ENCODE peak calls at places on chromosomes 3 and 15, in four cellular contexts. O, U, B and A are unnamed samples.

GRCh38 chr3:102737353-102737752 is 302.5 kb downstream of the ZPLD1 start:
- DNase-seq in O (no peak), U (no peak), B (no peak), A (no peak)

GRCh38 chr3:140296796-140297352 is 361.9 kb downstream of the CLSTN2 start:
- DNase-seq in O (no peak), U (peak), B (no peak), A (no peak)

GRCh38 chr3:169809230-169809795 is 3.4 kb upstream of the LRRIQ4 start:
- DNase-seq in O (no peak), U (no peak), B (no peak), A (no peak)

GRCh38 chr15:61327019-61327631 is 98.0 kb upstream of the RORA start:
- DNase-seq in O (no peak), U (no peak), B (no peak), A (no peak)

GRCh38 chr3:124352143-124352528 is 360.2 kb upstream of the ROPN1 start:
- DNase-seq in O (no peak), U (no peak), B (no peak), A (no peak)

GRCh38 chr3:194632983-194633348 is 253 bp downstream of the TMEM44 start:
- DNase-seq in O (no peak), U (no peak), B (peak), A (no peak)

GRCh38 chr3:48460517-48460902 is 14.0 kb downstream of the ATRIP start:
- DNase-seq in O (no peak), U (no peak), B (no peak), A (no peak)

GRCh38 chr3:42080452-42080872 is 10.7 kb upstream of the TRAK1 start:
- DNase-seq in O (peak), U (peak), B (no peak), A (no peak)

GRCh38 chr3:37540786-37541185 is 320.9 kb upstream of the CTDSPL start:
- DNase-seq in O (no peak), U (no peak), B (no peak), A (no peak)

GRCh38 chr15:45442497-45443135 is 64.3 kb upstream of the GATM start:
- DNase-seq in O (no peak), U (no peak), B (no peak), A (no peak)
- TF ChIP-seq PHF8 in O (no peak), U (no peak), B (no peak), A (no peak)

GRCh38 chr3:94596887-94597537 is 534.2 kb downstream of the NSUN3 start:
- DNase-seq in O (no peak), U (no peak), B (no peak), A (no peak)
- TF ChIP-seq PHF8 in O (no peak), U (no peak), B (no peak), A (no peak)

DNA sequence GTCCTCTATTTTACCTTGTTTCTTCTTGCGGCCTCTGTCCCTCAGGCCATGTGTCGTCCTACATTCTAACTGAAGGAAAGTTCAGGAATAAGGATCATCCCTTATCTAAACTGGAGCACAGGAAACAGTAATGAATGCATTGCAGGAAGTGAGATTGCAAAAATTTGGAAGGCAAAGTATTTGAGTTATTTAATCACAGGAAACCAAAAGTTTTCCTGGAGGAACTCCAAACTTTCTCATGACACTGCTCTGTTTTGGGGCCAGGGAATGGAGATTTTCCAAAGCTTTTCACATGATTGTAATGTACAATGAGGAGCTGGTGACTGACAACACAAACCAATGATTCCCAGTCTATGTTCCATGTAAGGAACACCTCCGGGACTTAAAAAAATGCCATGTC is 57.8 kb upstream of the PLSCR4 start:
- DNase-seq in O (peak), U (no peak), B (no peak), A (no peak)
- TF ChIP-seq PHF8 in O (no peak), U (no peak), B (no peak), A (no peak)

GRCh38 chr3:155491696-155492095 is 198.2 kb upstream of the STRIT1 start:
- DNase-seq in O (no peak), U (no peak), B (no peak), A (no peak)
- TF ChIP-seq PHF8 in O (no peak), U (no peak), B (no peak), A (no peak)

DNA sequence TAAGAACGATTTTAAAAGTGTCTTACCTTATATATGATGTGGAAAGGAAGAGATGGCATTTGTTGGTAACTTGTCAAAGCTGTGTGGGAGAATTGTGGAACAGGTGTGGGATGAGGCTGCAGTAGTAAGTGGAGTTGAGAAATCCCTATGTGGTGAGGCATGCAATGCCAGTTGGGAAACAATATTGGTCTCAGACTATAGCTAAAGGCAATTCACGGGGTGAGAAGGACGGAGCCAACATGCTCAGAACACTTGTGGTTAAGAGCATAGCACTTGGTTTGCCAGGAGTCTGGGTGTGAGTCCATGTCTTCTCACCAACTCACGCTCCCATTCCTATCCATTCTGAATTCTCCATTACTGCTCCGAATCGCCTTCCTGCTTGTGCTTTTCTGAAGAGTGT is 615.6 kb upstream of the ADAMTS9 start:
- DNase-seq in O (no peak), U (no peak), B (no peak), A (no peak)
- TF ChIP-seq PHF8 in O (no peak), U (no peak), B (no peak), A (no peak)